ENCODE peak calls at places on chromosomes 1 and 21, in seven cellular contexts. G is neuronal stem cell, X is H1, L is IMR-90, Q is H9, F is mesendoderm, R is trophoblast cell. C is an unnamed sample.

GRCh38 chr1:205669341-205670142 is 10.8 kb downstream of the SLC45A3 start:
- DNase-seq in G (no peak), X (no peak), L (no peak), Q (no peak), F (no peak), R (peak), C (peak)

GRCh38 chr1:109930252-109930993 is 19.8 kb downstream of the CSF1 start:
- DNase-seq in G (no peak), X (no peak), L (no peak), Q (peak), F (peak), R (no peak), C (no peak)

GRCh38 chr21:28823464-28823863 is 169.2 kb downstream of the LTN1 start:
- DNase-seq in G (no peak), X (no peak), L (no peak), Q (no peak), F (no peak), R (no peak), C (no peak)

GRCh38 chr1:181139631-181140051 is 51.1 kb downstream of the IER5 start:
- DNase-seq in G (no peak), X (no peak), L (peak), Q (no peak), F (no peak), R (peak), C (peak)

GRCh38 chr1:164576311-164577271 is 17.6 kb downstream of the PBX1 start:
- DNase-seq in G (no peak), X (peak), L (peak), Q (peak), F (peak), R (no peak), C (peak)

GRCh38 chr1:88708011-88708410 is 23.9 kb downstream of the PKN2 start:
- DNase-seq in G (no peak), X (no peak), L (no peak), Q (no peak), F (no peak), R (peak), C (no peak)

GRCh38 chr1:205939690-205940330 is 3.4 kb downstream of the SLC26A9 start:
- DNase-seq in G (peak), X (peak), L (no peak), Q (peak), F (peak), R (no peak), C (no peak)

GRCh38 chr1:155978325-155978972 is at the start of gene ARHGEF2:
- DNase-seq in G (peak), X (peak), L (peak), Q (peak), F (peak), R (peak), C (peak)

GRCh38 chr1:178774263-178774662 is 49.2 kb downstream of the RALGPS2 start:
- DNase-seq in G (no peak), X (no peak), L (peak), Q (no peak), F (no peak), R (peak), C (peak)

GRCh38 chr1:4529579-4530445 is 124.6 kb upstream of the AJAP1 start:
- DNase-seq in G (no peak), X (no peak), L (no peak), Q (peak), F (no peak), R (no peak), C (no peak)

GRCh38 chr1:11648732-11649158 is 5.5 kb downstream of the FBXO2 start:
- DNase-seq in G (no peak), X (peak), L (no peak), Q (peak), F (peak), R (no peak), C (no peak)

DNA sequence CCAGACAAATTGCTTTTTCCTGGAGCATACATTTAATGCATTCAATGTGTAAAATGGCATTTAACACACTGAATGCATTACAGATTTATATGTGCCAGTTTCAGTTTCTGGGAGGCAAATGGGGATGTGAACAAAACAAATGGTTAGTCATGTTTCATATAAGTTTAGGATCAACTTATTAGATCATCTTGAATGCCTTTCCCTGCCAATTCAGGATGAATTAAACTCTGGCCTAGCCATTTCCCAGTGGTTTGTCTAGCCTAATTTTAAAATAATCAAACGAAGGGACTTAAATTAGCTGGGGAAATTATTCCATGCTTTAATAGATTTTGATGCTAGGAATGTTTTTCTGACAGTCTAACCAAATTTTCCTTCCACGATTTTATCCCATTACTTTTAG is 291.3 kb upstream of the ADAMTS5 start:
- DNase-seq in G (no peak), X (no peak), L (no peak), Q (no peak), F (no peak), R (no peak), C (no peak)
- H3K23ac ChIP-seq in G (no peak), X (no peak), L (no peak), Q (no peak), F (no peak), R (no peak), C (no peak)

GRCh38 chr1:15702722-15703550 is 18.8 kb downstream of the PLEKHM2 start:
- DNase-seq in G (no peak), X (peak), L (peak), Q (peak), F (peak), R (peak), C (no peak)
- H3K9ac ChIP-seq in G (peak), X (no peak), L (peak), Q (no peak), F (no peak), R (no peak), C (peak)

DNA sequence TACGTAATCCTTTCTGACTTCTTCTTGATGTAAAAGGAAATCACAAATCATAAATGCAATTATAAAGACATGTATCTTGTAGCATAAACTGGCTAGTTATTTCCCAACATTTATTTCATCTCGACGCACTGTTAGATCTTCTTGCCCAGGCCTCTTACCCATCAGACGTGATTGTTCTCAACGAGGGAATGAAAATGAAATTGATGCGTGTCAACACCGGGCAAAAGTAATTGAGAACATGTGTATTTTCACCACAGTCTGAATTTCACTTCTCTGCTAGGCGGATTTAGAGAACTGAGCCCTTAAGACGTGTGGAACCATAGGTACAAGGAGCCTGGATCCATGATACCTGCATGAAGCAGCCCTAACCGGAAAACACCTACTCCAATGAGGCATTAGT is 519.7 kb downstream of the KCNT2 start:
- DNase-seq in G (no peak), X (no peak), L (no peak), Q (no peak), F (no peak), R (no peak), C (no peak)
- H3K23ac ChIP-seq in G (no peak), X (no peak), L (no peak), Q (no peak), F (no peak), R (no peak), C (no peak)

GRCh38 chr21:26153758-26154157 is 16.8 kb downstream of the APP start:
- DNase-seq in G (no peak), X (no peak), L (peak), Q (no peak), F (no peak), R (peak), C (no peak)

GRCh38 chr21:26146681-26147080 is 23.9 kb downstream of the APP start:
- DNase-seq in G (no peak), X (no peak), L (no peak), Q (no peak), F (no peak), R (no peak), C (no peak)

GRCh38 chr21:26147535-26147934 is 23.0 kb downstream of the APP start:
- DNase-seq in G (no peak), X (no peak), L (no peak), Q (no peak), F (peak), R (no peak), C (no peak)

GRCh38 chr21:26148071-26148470 is 22.5 kb downstream of the APP start:
- DNase-seq in G (peak), X (no peak), L (no peak), Q (peak), F (peak), R (no peak), C (peak)

DNA sequence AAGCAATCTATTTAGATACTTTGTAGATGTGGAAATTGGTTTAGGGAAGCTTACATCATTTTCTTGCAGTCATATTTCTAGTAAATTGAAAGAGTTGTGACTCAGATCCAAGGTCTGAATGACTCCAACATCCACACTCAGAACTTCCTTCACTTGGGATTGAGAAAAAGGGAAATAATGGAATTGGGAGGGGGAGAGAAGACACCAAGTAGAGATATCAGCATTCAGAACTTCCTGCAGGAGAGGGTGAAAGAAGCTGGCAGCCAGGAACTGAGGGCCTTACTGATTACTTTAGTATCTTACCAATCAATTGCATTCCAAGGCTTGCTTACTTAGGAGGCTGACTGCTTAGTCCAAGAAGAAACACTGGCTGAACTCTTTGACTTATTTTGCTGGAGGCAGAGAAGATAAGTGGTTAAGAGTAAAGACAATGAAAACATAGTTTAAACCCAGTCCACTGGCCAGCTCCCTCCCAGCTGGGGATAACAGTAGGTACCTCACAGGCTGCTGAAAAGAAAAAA is 21.7 kb downstream of the APP start:
- DNase-seq in G (no peak), X (no peak), L (peak), Q (no peak), F (peak), R (no peak), C (peak)
- H3K9ac ChIP-seq in G (no peak), X (no peak), L (no peak), Q (no peak), F (no peak), R (no peak), C (peak)

C was measured in mesenchymal stem cell.